ENCODE peak calls at places on chromosomes 11 and 22, in four cellular contexts. U, K, S and V are unnamed samples.

GRCh38 chr22:18998998-18999397 is 62.9 kb upstream of the PRODH start:
- DNase-seq in S (no peak), U (no peak), K (no peak), V (no peak)

GRCh38 chr22:36155702-36156101 is 4.9 kb downstream of the APOL3 start:
- DNase-seq in K (peak), S (peak), U (peak), V (peak)

GRCh38 chr11:125207866-125208425 is 43.4 kb downstream of the PKNOX2 start:
- DNase-seq in K (no peak), U (no peak), S (peak), V (no peak)

GRCh38 chr22:36772451-36772850 is 3.5 kb downstream of the IFT27 start:
- DNase-seq in U (no peak), S (peak), K (no peak), V (no peak)

GRCh38 chr11:128776434-128777284 is 82.8 kb downstream of the FLI1 start:
- DNase-seq in K (no peak), U (peak), S (no peak), V (no peak)

GRCh38 chr11:35662061-35662648 is 420 bp upstream of the TRIM44 start:
- DNase-seq in S (no peak), K (no peak), U (no peak), V (peak)

GRCh38 chr11:61022311-61023085 is 51.0 kb downstream of the CD6 start:
- DNase-seq in U (no peak), S (peak), K (no peak), V (no peak)

GRCh38 chr22:49213731-49214352 is 613.8 kb downstream of the BRD1 start:
- DNase-seq in K (no peak), U (peak), S (peak), V (no peak)

GRCh38 chr11:104319396-104319795 is 155.4 kb upstream of the PDGFD start:
- DNase-seq in U (no peak), S (no peak), K (no peak), V (no peak)

GRCh38 chr22:39176673-39177455 is 24.4 kb upstream of the CBX7 start:
- DNase-seq in K (no peak), U (no peak), S (no peak), V (no peak)

GRCh38 chr11:11036185-11037161 is 178.6 kb upstream of the ZBED5 start:
- DNase-seq in S (no peak), K (no peak), U (no peak), V (no peak)

GRCh38 chr22:27329966-27330645 is 471.4 kb downstream of the MN1 start:
- DNase-seq in K (peak), S (no peak), U (no peak), V (no peak)

GRCh38 chr11:15179167-15179566 is 64.4 kb downstream of the INSC start:
- DNase-seq in K (no peak), U (no peak), S (no peak), V (no peak)

GRCh38 chr11:61056566-61056965 is 45.7 kb upstream of the CD5 start:
- DNase-seq in U (no peak), S (peak), K (no peak), V (no peak)

GRCh38 chr11:88102595-88102929 is 72.7 kb downstream of the RAB38 start:
- DNase-seq in S (no peak), U (no peak), K (no peak), V (no peak)

GRCh38 chr11:120217941-120218694 is 7.3 kb downstream of the OAF start:
- DNase-seq in S (no peak), U (peak), K (no peak), V (no peak)

GRCh38 chr11:59776210-59777066 is 21.3 kb downstream of the STX3 start:
- DNase-seq in U (no peak), K (no peak), S (no peak), V (no peak)

GRCh38 chr11:17256512-17256911 is 20.0 kb upstream of the NUCB2 start:
- DNase-seq in U (no peak), S (no peak), K (no peak), V (no peak)

GRCh38 chr22:20565079-20565734 is 57.8 kb downstream of the MED15 start:
- DNase-seq in U (no peak), K (no peak), S (peak), V (no peak)

GRCh38 chr11:134412508-134413333 is 679 bp upstream of the B3GAT1 start:
- DNase-seq in S (no peak), K (no peak), U (peak), V (peak)

GRCh38 chr11:33043221-33043833 is 4.0 kb downstream of the TCP11L1 start:
- DNase-seq in U (no peak), K (no peak), S (no peak), V (no peak)

GRCh38 chr11:90286640-90287039 is 63.8 kb upstream of the CHORDC1 start:
- DNase-seq in K (no peak), S (no peak), U (no peak), V (no peak)

GRCh38 chr11:115660072-115660805 is 156.0 kb upstream of the CADM1 start:
- DNase-seq in S (no peak), U (no peak), K (no peak), V (no peak)

GRCh38 chr22:18076060-18076497 is 1.7 kb upstream of the PEX26 start:
- DNase-seq in K (no peak), U (peak), S (peak), V (peak)

GRCh38 chr22:37542959-37543358 is 17.3 kb upstream of the CDC42EP1 start:
- DNase-seq in K (no peak), S (no peak), U (no peak), V (no peak)

GRCh38 chr11:102157219-102157618 is 47.0 kb downstream of the YAP1 start:
- DNase-seq in K (no peak), U (peak), S (peak), V (peak)

GRCh38 chr11:92376146-92376599 is 151.6 kb downstream of the FAT3 start:
- DNase-seq in K (peak), S (no peak), U (no peak), V (no peak)

GRCh38 chr11:111359223-111360149 is 19.6 kb downstream of the POU2AF1 start:
- DNase-seq in K (peak), S (no peak), U (no peak), V (no peak)

GRCh38 chr22:19641254-19641982 is 72.9 kb upstream of the SEPTIN5 start:
- DNase-seq in S (no peak), K (no peak), U (no peak), V (no peak)

GRCh38 chr22:32511776-32512175 is 37.2 kb downstream of the FBXO7 start:
- DNase-seq in S (no peak), K (no peak), U (no peak), V (no peak)

GRCh38 chr11:803770-804598 is 1.0 kb downstream of the PIDD1 start:
- DNase-seq in S (no peak), K (no peak), U (no peak), V (no peak)
- H3K4me3 ChIP-seq in S (no peak), K (peak), U (peak), V (peak)

GRCh38 chr11:68845351-68846002 is 3.8 kb upstream of the CPT1A start:
- DNase-seq in K (no peak), S (no peak), U (no peak), V (no peak)
- TF ChIP-seq EP300 in K (no peak), S (no peak), U (no peak), V (no peak)

GRCh38 chr11:121408830-121409229 is 43.3 kb upstream of the SORL1 start:
- DNase-seq in K (no peak), S (no peak), U (no peak), V (no peak)
- TF ChIP-seq POLR2AphosphoS5 in K (no peak), S (no peak), U (no peak), V (no peak)

GRCh38 chr11:83159901-83160865 is 3.3 kb downstream of the PCF11 start:
- DNase-seq in K (no peak), S (no peak), U (peak), V (peak)
- H3K4me3 ChIP-seq in K (peak), S (peak), U (peak), V (no peak)

GRCh38 chr11:68563454-68563853 is 102.9 kb downstream of the PPP6R3 start:
- DNase-seq in U (no peak), S (no peak), K (no peak), V (no peak)
- TF ChIP-seq EP300 in U (no peak), S (no peak), K (no peak), V (no peak)

DNA sequence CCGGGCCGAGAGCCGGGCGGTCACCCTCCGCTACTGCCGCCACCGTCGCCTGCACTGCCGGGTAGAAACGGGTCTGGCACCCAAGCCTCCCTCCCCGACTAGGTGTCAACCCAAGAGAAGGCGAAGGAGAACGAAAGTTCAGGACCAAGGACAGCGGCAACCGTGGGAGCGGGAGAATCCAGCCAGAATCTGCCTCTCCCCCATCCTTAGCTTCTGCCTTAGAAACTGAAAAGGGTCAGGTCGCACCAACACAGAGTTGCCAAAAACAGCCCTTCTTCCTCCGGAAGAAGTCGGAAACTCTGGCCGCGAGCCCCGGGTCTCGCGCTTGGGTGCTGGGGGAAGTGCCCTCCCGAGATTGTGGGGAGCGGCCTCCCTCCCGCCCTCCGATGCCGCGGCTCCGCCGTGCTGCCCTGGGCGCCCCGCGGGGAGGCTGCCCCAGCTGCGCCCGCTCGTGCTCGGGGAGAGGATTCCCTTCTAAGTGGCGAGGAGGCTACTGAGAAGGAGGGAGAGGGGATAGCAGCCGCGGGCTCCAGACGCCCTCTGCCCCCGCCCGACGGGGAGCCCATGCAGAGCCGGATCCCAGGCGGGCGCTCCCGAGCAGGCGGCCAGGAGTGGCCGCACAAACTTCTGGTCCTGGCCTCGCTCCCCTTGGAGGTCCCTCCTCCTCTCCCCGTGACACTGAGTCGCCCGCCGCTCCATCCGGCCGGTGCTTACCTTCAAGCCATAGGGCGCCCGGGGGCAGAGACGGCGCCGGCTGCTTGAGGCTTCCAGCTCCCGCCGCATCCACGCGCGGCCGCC is 637 bp downstream of the DRD2 start:
- DNase-seq in K (no peak), S (no peak), U (peak), V (peak)
- TF ChIP-seq POLR2AphosphoS5 in K (peak), S (no peak), U (no peak), V (no peak)